ENCODE peak calls at places on chromosomes 3 and 15, in four cellular contexts. E is IMR-90, L is fibroblast of lung, R is adipocyte. D is an unnamed sample.

GRCh38 chr15:83554558-83554957 is 99.4 kb upstream of the ADAMTSL3 start:
- DNase-seq in E (no peak), L (no peak), R (no peak), D (no peak)

GRCh38 chr3:195097331-195098255 is 173.4 kb downstream of the XXYLT1 start:
- DNase-seq in E (peak; percentile 19), L (peak; percentile 55), R (no peak), D (no peak)

GRCh38 chr15:64877435-64877834 is 34.3 kb upstream of the ANKDD1A start:
- DNase-seq in E (no peak), L (peak; percentile 42), R (peak; percentile 41), D (no peak)

GRCh38 chr15:39553947-39554731 is 26.7 kb upstream of the THBS1 start:
- DNase-seq in E (no peak), L (no peak), R (no peak), D (no peak)

GRCh38 chr3:59867185-59868002 is 817.6 kb upstream of the CFAP20DC start:
- DNase-seq in E (no peak), L (no peak), R (no peak), D (no peak)

GRCh38 chr15:55741592-55742497 is 1.1 kb downstream of the PRTG start:
- DNase-seq in E (no peak), L (no peak), R (no peak), D (peak; percentile 2)

GRCh38 chr15:85306946-85307686 is 73.3 kb upstream of the AKAP13 start:
- DNase-seq in E (no peak), L (no peak), R (no peak), D (no peak)

GRCh38 chr3:125055165-125055912 is 458 bp downstream of the HEG1 start:
- DNase-seq in E (peak; percentile 20), L (no peak), R (peak; percentile 69), D (no peak)

GRCh38 chr3:65778966-65779365 is 259.8 kb downstream of the MAGI1 start:
- DNase-seq in E (peak; percentile 18), L (no peak), R (peak; percentile 22), D (no peak)

GRCh38 chr15:38414351-38414750 is 39.6 kb upstream of the FAM98B start:
- DNase-seq in E (peak; percentile 75), L (peak; percentile 85), R (peak; percentile 86), D (peak; percentile 75)

GRCh38 chr15:39191871-39192281 is 389.0 kb upstream of the THBS1 start:
- DNase-seq in E (peak; percentile 61), L (no peak), R (peak; percentile 60), D (peak; percentile 53)

GRCh38 chr3:126527006-126527405 is 3.1 kb downstream of the CHST13 start:
- DNase-seq in E (no peak), L (no peak), R (no peak), D (no peak)

GRCh38 chr3:32706348-32707025 is 21.5 kb downstream of the CNOT10 start:
- DNase-seq in E (peak; percentile 32), L (peak; percentile 28), R (no peak), D (no peak)

GRCh38 chr15:60077581-60078359 is 73.7 kb downstream of the FOXB1 start:
- DNase-seq in E (no peak), L (no peak), R (no peak), D (no peak)

GRCh38 chr3:21944251-21944650 is 193.2 kb upstream of the ZNF385D start:
- DNase-seq in E (no peak), L (no peak), R (peak; percentile 9), D (peak; percentile 27)

GRCh38 chr15:54803139-54803808 is 393.5 kb downstream of the RSL24D1 start:
- DNase-seq in E (peak; percentile 0), L (peak; percentile 58), R (no peak), D (peak; percentile 72)

GRCh38 chr3:130529816-130530215 is 12.8 kb downstream of the COL6A6 start:
- DNase-seq in E (no peak), L (no peak), R (no peak), D (no peak)

GRCh38 chr3:52218454-52218853 is 7.0 kb downstream of the TLR9 start:
- DNase-seq in E (no peak), L (no peak), R (no peak), D (no peak)

GRCh38 chr15:59687831-59688230 is 1.3 kb downstream of the BNIP2 start:
- DNase-seq in E (peak; percentile 44), L (peak; percentile 22), R (peak; percentile 50), D (peak; percentile 25)

GRCh38 chr15:55907797-55908196 is 85.6 kb downstream of the NEDD4 start:
- DNase-seq in E (peak; percentile 99), L (peak; percentile 85), R (peak; percentile 97), D (peak; percentile 95)

GRCh38 chr3:123641084-123641462 is 56.2 kb upstream of the HACD2 start:
- DNase-seq in E (no peak), L (no peak), R (no peak), D (no peak)

GRCh38 chr15:35134269-35134668 is 49.2 kb upstream of the NANOGP8 start:
- DNase-seq in E (no peak), L (no peak), R (no peak), D (no peak)

GRCh38 chr3:29141912-29142262 is 139.0 kb upstream of the RBMS3 start:
- DNase-seq in E (no peak), L (no peak), R (no peak), D (no peak)

GRCh38 chr3:85758442-85758841 is 799.7 kb downstream of the CADM2 start:
- DNase-seq in E (peak; percentile 0), L (peak; percentile 27), R (no peak), D (no peak)

GRCh38 chr3:71063768-71064287 is 519.7 kb downstream of the FOXP1 start:
- DNase-seq in E (peak; percentile 45), L (peak; percentile 55), R (peak; percentile 69), D (peak; percentile 36)

GRCh38 chr3:119259821-119260220 is 19.1 kb upstream of the B4GALT4 start:
- DNase-seq in E (no peak), L (no peak), R (no peak), D (no peak)

GRCh38 chr3:14555835-14556234 is 15.7 kb upstream of the GRIP2 start:
- DNase-seq in E (no peak), L (no peak), R (no peak), D (no peak)

GRCh38 chr15:78859971-78860733 is 12.5 kb upstream of the MORF4L1 start:
- DNase-seq in E (peak; percentile 81), L (peak; percentile 88), R (peak; percentile 91), D (peak; percentile 75)

GRCh38 chr3:98817546-98817945 is 54.4 kb downstream of the ST3GAL6 start:
- DNase-seq in E (peak; percentile 59), L (peak; percentile 78), R (peak; percentile 87), D (no peak)

DNA sequence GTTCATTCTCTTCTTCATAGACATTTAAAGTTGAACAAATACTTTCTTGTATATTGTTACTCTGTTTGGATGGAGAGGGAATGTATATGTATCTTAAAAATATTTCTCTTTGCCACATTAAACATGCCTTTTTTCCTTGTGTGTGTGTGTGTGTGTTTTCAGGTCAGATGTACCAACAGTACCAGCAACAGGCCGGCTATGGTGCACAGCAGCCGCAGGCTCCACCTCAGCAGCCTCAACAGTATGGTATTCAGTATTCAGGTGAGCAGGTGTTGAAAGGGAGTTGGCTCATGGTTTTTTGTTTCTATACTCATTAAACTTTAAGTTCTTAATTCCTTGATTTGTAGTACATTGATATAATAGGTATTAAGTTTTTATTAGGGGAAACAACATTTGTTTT is 35.4 kb downstream of the TFG start:
- DNase-seq in E (no peak), L (no peak), R (no peak), D (no peak)
- H3K36me3 ChIP-seq in E (peaks cover 39% of the 10 kb centered on the region), L (peaks cover 12% of the 10 kb centered on the region), R (peaks cover 99% of the 10 kb centered on the region), D (peaks cover 63% of the 10 kb centered on the region)

GRCh38 chr3:46996689-46997452 is 17.4 kb downstream of the NBEAL2 start:
- DNase-seq in E (no peak), L (no peak), R (no peak), D (no peak)

GRCh38 chr3:46993986-46994385 is 14.5 kb downstream of the NBEAL2 start:
- DNase-seq in E (no peak), L (no peak), R (no peak), D (no peak)

GRCh38 chr3:46997453-46998091 is 18.1 kb downstream of the NBEAL2 start:
- DNase-seq in E (no peak), L (no peak), R (no peak), D (no peak)

GRCh38 chr3:46994801-46995731 is 15.6 kb downstream of the NBEAL2 start:
- DNase-seq in E (no peak), L (no peak), R (no peak), D (no peak)

DNA sequence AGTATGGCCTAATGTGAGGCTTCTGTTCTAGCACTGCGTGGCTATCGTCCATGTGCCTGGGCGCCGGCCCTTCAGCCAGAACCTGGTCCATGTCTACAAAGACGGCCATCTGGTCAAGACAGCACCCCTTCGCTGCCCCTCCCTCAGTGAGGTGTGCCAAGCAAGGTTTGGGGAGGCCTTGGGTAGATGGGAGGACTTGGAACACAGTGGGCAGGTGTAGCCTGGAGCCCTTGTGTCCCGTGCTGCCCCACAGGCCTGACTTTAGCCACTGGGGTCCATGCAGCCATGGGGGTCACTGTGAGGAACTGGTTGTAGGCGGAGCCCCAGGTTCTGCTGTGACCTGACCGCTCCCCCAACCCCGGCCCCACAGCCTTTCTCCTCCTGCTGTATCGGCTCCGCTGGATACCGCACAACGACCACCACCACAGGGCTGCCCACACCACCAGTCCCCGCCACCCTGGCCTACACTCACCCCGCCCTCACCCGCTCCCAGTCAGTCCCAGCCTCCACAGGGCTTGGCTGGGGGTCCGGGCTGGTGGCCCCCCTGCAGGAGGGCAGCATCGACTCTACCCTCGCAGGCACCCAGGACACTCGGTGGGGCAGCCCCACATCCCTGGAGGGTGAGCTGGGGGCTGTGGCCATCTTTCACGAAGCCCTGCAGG is 16.6 kb downstream of the NBEAL2 start:
- DNase-seq in E (no peak), L (no peak), R (no peak), D (no peak)
- H3K36me3 ChIP-seq in E (no peaks in the 10 kb centered on the region), L (no peaks in the 10 kb centered on the region), R (no peaks in the 10 kb centered on the region), D (no peaks in the 10 kb centered on the region)

GRCh38 chr3:121836069-121836468 is 1.1 kb downstream of the EAF2 start:
- DNase-seq in E (no peak), L (no peak), R (no peak), D (no peak)
- H3K36me3 ChIP-seq in E (peaks cover 2% of the 10 kb centered on the region), L (no peaks in the 10 kb centered on the region), R (peaks cover 6% of the 10 kb centered on the region), D (no peaks in the 10 kb centered on the region)

GRCh38 chr3:132874701-132875100 is 152.5 kb upstream of the NPHP3 start:
- DNase-seq in E (no peak), L (no peak), R (no peak), D (no peak)
- H3K36me3 ChIP-seq in E (no peaks in the 10 kb centered on the region), L (no peaks in the 10 kb centered on the region), R (no peaks in the 10 kb centered on the region), D (no peaks in the 10 kb centered on the region)

GRCh38 chr3:12906916-12907290 is 65.5 kb upstream of the RPL32 start:
- DNase-seq in E (no peak), L (no peak), R (no peak), D (no peak)

GRCh38 chr3:12904951-12905315 is 63.6 kb upstream of the RPL32 start:
- DNase-seq in E (no peak), L (no peak), R (no peak), D (no peak)

GRCh38 chr3:12903881-12904280 is 62.5 kb upstream of the RPL32 start:
- DNase-seq in E (no peak), L (no peak), R (no peak), D (no peak)

GRCh38 chr3:12906141-12906915 is 65.0 kb upstream of the RPL32 start:
- DNase-seq in E (no peak), L (no peak), R (no peak), D (no peak)

GRCh38 chr3:12905316-12906071 is 64.1 kb upstream of the RPL32 start:
- DNase-seq in E (no peak), L (no peak), R (no peak), D (no peak)
- H3K36me3 ChIP-seq in E (peaks cover 60% of the 10 kb centered on the region), L (peaks cover 11% of the 10 kb centered on the region), R (peaks cover 78% of the 10 kb centered on the region), D (peaks cover 10% of the 10 kb centered on the region)

DNA sequence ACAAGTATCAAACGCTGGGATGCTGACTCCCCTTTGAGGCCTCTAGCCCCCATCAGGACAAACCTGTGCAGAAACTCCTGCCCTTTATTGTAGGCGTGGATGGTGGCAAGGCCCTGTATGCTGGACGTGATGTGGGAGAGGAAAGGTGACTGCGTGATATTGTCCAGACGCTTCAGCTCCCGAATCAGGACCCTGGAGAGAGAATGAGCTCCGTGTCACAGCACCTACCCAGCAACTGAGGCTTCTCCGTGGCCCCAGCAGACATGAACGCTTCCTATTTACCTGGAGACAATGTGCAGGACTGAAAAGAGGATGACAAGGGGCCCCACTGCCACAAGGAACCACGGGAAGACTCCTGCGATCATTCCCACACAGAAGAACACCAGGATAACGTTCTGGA is 65.0 kb upstream of the PARL start:
- DNase-seq in E (no peak), L (no peak), R (no peak), D (no peak)
- H3K36me3 ChIP-seq in E (peaks cover 44% of the 10 kb centered on the region), L (peaks cover 9% of the 10 kb centered on the region), R (peaks cover 59% of the 10 kb centered on the region), D (peaks cover 34% of the 10 kb centered on the region)

D was measured in brain microvascular endothelial cell.